ENCODE peak calls at places on chromosomes 6 and 20, in four cellular contexts. Z, I, W and A are unnamed samples.

GRCh38 chr6:161486903-161487531 is 213.2 kb upstream of the AGPAT4 start:
- DNase-seq in Z (no peak), I (no peak), W (no peak), A (no peak)

GRCh38 chr6:160174681-160175080 is 53.1 kb downstream of the SLC22A1 start:
- DNase-seq in Z (no peak), I (no peak), W (no peak), A (no peak)

GRCh38 chr6:67630146-67630545 is 1004.9 kb upstream of the ADGRB3 start:
- DNase-seq in Z (no peak), I (no peak), W (no peak), A (no peak)

GRCh38 chr6:128131566-128131965 is 230.7 kb upstream of the THEMIS start:
- DNase-seq in Z (no peak), I (no peak), W (no peak), A (no peak)

GRCh38 chr6:108988291-108988690 is 106.4 kb downstream of the SESN1 start:
- DNase-seq in Z (no peak), I (no peak), W (no peak), A (no peak)

GRCh38 chr20:6838181-6838826 is 70.8 kb downstream of the BMP2 start:
- DNase-seq in Z (no peak), I (peak; percentile 25), W (no peak), A (no peak)

GRCh38 chr20:53157443-53158408 is 185.6 kb downstream of the TSHZ2 start:
- DNase-seq in Z (peak; percentile 59), I (no peak), W (peak; percentile 72), A (peak; percentile 83)

GRCh38 chr6:109790131-109790530 is 99.0 kb downstream of the FIG4 start:
- DNase-seq in Z (no peak), I (no peak), W (peak; percentile 18), A (no peak)

GRCh38 chr20:44264287-44264686 is 17.2 kb downstream of the GDAP1L1 start:
- DNase-seq in Z (no peak), I (no peak), W (no peak), A (peak; percentile 49)

GRCh38 chr6:30162265-30163089 is 869 bp upstream of the TRIM15 start:
- DNase-seq in Z (no peak), I (no peak), W (no peak), A (no peak)

GRCh38 chr6:88919032-88919431 is 44.4 kb downstream of the RNGTT start:
- DNase-seq in Z (no peak), I (no peak), W (no peak), A (no peak)

GRCh38 chr20:47810686-47811347 is 25.5 kb upstream of the SULF2 start:
- DNase-seq in Z (no peak), I (no peak), W (no peak), A (peak; percentile 7)

GRCh38 chr20:34069341-34070078 is 42.5 kb downstream of the EIF2S2 start:
- DNase-seq in Z (peak; percentile 61), I (peak; percentile 30), W (peak; percentile 86), A (peak; percentile 79)

GRCh38 chr6:16555550-16555949 is 205.7 kb downstream of the ATXN1 start:
- DNase-seq in Z (no peak), I (no peak), W (no peak), A (no peak)

GRCh38 chr20:40186826-40187225 is 502.2 kb downstream of the MAFB start:
- DNase-seq in Z (no peak), I (no peak), W (no peak), A (no peak)
- TF ChIP-seq CBFB in Z (no peak), I (no peak), W (no peak), A (no peak)

GRCh38 chr6:149365197-149365596 is 34.9 kb upstream of the SUMO4 start:
- DNase-seq in Z (no peak), I (no peak), W (no peak), A (no peak)

GRCh38 chr6:149363154-149363553 is 36.9 kb upstream of the SUMO4 start:
- DNase-seq in Z (no peak), I (no peak), W (no peak), A (no peak)

GRCh38 chr6:149364558-149364957 is 35.5 kb upstream of the SUMO4 start:
- DNase-seq in Z (no peak), I (no peak), W (no peak), A (no peak)

GRCh38 chr6:149368065-149368464 is 32.0 kb upstream of the SUMO4 start:
- DNase-seq in Z (no peak), I (peak; percentile 16), W (no peak), A (no peak)

DNA sequence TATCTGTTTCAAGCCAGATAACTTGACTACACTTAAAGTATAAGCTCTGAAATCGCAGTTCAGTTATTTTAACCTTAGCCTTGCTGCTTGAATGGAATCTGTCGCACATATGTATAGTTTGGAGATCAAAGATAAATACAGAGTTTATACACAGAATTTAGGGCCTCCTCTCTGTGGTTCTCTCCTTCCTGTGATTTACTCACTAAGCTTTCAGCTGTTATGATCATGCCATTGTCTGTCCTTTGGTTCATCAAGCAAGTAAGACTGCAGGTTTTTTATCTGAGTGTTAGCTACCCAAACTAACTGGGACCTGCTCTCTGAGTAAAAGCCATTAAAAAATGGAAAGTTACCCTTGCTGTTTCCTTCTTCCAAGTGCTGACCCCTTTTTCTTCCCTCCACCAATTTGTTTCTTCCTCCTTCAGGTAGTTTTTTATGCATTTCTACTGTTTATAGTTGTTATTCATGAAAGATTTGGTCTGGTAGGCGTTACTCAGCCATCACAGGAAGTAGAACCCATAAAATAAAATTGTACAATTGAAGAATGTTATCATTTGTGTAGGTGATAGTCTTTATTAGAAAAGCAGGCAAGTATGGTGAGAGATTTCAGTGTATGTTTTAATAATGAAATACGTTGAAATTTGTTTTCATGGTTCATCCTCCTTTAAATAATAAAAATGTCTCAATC is 33.7 kb upstream of the SUMO4 start:
- DNase-seq in Z (no peak), I (no peak), W (no peak), A (no peak)
- TF ChIP-seq CBFB in Z (no peak), I (no peak), W (no peak), A (no peak)

GRCh38 chr6:105771313-105771970 is 314.7 kb upstream of the PRDM1 start:
- DNase-seq in Z (no peak), I (no peak), W (no peak), A (no peak)
- TF ChIP-seq CBFB in Z (no peak), I (no peak), W (no peak), A (no peak)

DNA sequence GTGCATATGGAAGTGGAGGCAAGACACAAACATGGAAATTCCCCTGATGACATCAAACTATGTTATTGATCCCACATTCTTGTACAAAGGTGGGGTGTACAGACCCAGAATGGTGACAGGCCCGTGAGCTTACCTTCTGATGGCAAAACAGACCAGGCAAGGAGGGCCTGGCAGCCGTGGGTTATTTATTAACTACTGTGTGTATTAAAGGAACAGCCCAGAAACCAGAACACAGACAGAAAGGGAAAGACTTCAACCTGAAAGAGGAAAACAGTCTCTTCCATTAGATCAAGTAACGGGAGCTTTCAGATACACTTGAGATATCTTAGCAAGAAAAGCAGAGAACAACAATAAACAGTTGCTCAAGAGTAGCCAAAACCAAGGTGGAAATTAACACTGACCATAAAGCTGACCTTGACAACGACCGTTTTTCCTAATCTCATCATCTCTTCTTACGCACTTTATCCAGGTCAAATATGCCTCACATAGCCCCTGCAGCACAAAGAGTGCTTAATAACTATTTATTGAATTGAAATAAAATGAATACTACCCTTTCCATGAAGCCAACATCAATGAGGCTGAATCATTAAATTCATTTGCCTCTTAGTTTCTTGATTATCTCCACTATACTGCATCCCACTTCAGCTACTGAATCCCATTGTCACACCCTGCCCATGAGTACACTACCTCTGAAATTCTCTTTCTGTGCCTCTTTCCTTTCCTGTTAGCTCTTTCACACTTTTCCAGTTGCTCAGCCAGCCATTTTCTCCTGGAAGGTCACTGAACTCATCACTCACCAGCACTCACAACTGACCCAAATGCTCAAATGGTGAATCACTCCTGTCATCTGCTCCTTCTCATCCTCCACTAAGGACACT is 67.4 kb downstream of the MOXD1 start:
- DNase-seq in Z (no peak), I (no peak), W (peak; percentile 88), A (no peak)
- TF ChIP-seq CBFB in Z (no peak), I (no peak), W (no peak), A (no peak)

GRCh38 chr6:143252961-143253360 is 192.3 kb downstream of the AIG1 start:
- DNase-seq in Z (no peak), I (no peak), W (no peak), A (no peak)
- TF ChIP-seq CBFB in Z (no peak), I (no peak), W (no peak), A (no peak)

GRCh38 chr6:8269856-8270454 is 165.4 kb downstream of the SLC35B3 start:
- DNase-seq in Z (no peak), I (no peak), W (no peak), A (no peak)
- TF ChIP-seq CBFB in Z (no peak), I (no peak), W (no peak), A (no peak)

GRCh38 chr20:18190466-18191233 is 53.0 kb downstream of the KAT14 start:
- DNase-seq in Z (no peak), I (no peak), W (no peak), A (peak; percentile 34)

GRCh38 chr20:18187020-18187419 is 49.4 kb downstream of the KAT14 start:
- DNase-seq in Z (no peak), I (no peak), W (no peak), A (no peak)

GRCh38 chr20:18191336-18191735 is 53.7 kb downstream of the KAT14 start:
- DNase-seq in Z (no peak), I (no peak), W (peak; percentile 18), A (no peak)

DNA sequence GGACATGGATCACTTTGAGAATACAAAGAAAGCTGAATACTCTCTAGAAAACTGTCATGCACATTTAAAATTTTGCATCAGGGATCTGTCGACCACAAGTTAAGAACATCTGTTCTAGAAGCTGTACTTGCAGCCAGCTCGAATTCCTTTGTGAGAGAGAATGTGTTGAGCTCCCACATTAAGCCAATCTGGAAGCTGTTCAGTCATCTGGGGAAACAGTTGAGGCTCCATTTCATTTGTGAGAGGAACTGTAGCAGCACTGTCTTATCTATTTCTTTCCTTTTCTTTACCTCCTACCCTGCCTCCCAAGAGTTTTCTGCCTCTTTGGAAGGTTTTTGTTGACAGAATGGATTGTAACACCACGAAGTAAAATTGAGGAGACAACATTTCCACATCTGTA is 50.8 kb downstream of the KAT14 start:
- DNase-seq in Z (no peak), I (no peak), W (no peak), A (no peak)
- TF ChIP-seq CBFB in Z (no peak), I (no peak), W (no peak), A (no peak)

GRCh38 chr6:82951935-82952334 is 113.7 kb downstream of the UBE3D start:
- DNase-seq in Z (no peak), I (no peak), W (no peak), A (no peak)

GRCh38 chr6:82954937-82955577 is 110.6 kb downstream of the UBE3D start:
- DNase-seq in Z (no peak), I (no peak), W (no peak), A (no peak)

GRCh38 chr6:82954351-82954750 is 111.3 kb downstream of the UBE3D start:
- DNase-seq in Z (no peak), I (no peak), W (no peak), A (no peak)

GRCh38 chr6:82955841-82956240 is 109.8 kb downstream of the UBE3D start:
- DNase-seq in Z (no peak), I (no peak), W (no peak), A (no peak)

GRCh38 chr6:82953871-82954270 is 111.8 kb downstream of the UBE3D start:
- DNase-seq in Z (no peak), I (no peak), W (no peak), A (no peak)
- TF ChIP-seq CBFB in Z (no peak), I (no peak), W (no peak), A (no peak)

GRCh38 chr6:163383912-163384311 is 30.6 kb upstream of the QKI start:
- DNase-seq in Z (no peak), I (no peak), W (no peak), A (no peak)
- TF ChIP-seq CBFB in Z (no peak), I (no peak), W (no peak), A (no peak)